ENCODE peak calls at places on chromosomes 7 and 10, in six cellular contexts. V is AG04450; T is Karpas-422; U is CD8-positive, alpha-beta memory T cell; F is choroid plexus epithelial cell; P is lower lobe of right lung. B is an unnamed sample.

GRCh38 chr10:26251925-26252324 is 35.4 kb downstream of the GAD2 start:
- DNase-seq in U (no peak), T (no peak), V (no peak), F (no peak), P (no peak), B (no peak)

GRCh38 chr10:100827819-100828743 is 82.7 kb downstream of the PAX2 start:
- DNase-seq in U (no peak), F (no peak), T (peak; percentile 79), V (no peak), P (no peak), B (peak; percentile 73)

GRCh38 chr7:48389977-48390376 is 218.7 kb downstream of the ABCA13 start:
- DNase-seq in F (peak; percentile 87), P (no peak), T (no peak), U (no peak), V (peak; percentile 16), B (no peak)

GRCh38 chr7:90119178-90119971 is 34.9 kb upstream of the STEAP1 start:
- DNase-seq in P (peak; percentile 49), V (no peak), U (no peak), F (peak; percentile 6), T (no peak), B (peak; percentile 86)

GRCh38 chr10:3895045-3895609 is 110.1 kb upstream of the KLF6 start:
- DNase-seq in V (no peak), F (peak; percentile 63), P (no peak), T (no peak), U (no peak), B (no peak)

GRCh38 chr7:70585071-70585470 is 546.9 kb upstream of the GALNT17 start:
- DNase-seq in T (peak; percentile 68), P (no peak), V (no peak), U (no peak), F (no peak), B (no peak)

GRCh38 chr7:139035588-139036353 is at the start of gene ZC3HAV1L:
- DNase-seq in V (peak; percentile 20), T (no peak), P (peak; percentile 66), U (peak; percentile 19), F (peak; percentile 71), B (peak; percentile 90)

GRCh38 chr7:105707967-105708580 is 126.8 kb upstream of the EFCAB10 start:
- DNase-seq in U (no peak), F (no peak), V (no peak), T (no peak), P (no peak), B (no peak)

GRCh38 chr10:57260175-57260574 is 899.1 kb upstream of the ZWINT start:
- DNase-seq in T (no peak), P (no peak), V (no peak), F (no peak), U (no peak), B (no peak)

GRCh38 chr7:79452032-79452494 is 1.4 kb downstream of the MAGI2 start:
- DNase-seq in F (peak; percentile 89), P (peak; percentile 85), V (peak; percentile 53), U (no peak), T (no peak), B (peak; percentile 89)

GRCh38 chr10:61110188-61110844 is 166.3 kb upstream of the RHOBTB1 start:
- DNase-seq in F (peak; percentile 40), P (no peak), V (peak; percentile 47), T (no peak), U (no peak), B (no peak)

GRCh38 chr10:77967611-77968022 is 41.1 kb upstream of the DLG5 start:
- DNase-seq in T (no peak), P (no peak), V (no peak), U (no peak), F (no peak), B (no peak)

GRCh38 chr7:131013716-131014115 is 279.7 kb upstream of the KLF14 start:
- DNase-seq in V (no peak), U (no peak), T (no peak), F (no peak), P (no peak), B (no peak)
- H3K4me3 ChIP-seq in V (no peak overlapping the region), U (no peak overlapping the region), T (no peak overlapping the region), F (no peak overlapping the region), P (no peak overlapping the region), B (no peak overlapping the region)

GRCh38 chr10:13492493-13493180 is 36.2 kb downstream of the BEND7 start:
- DNase-seq in F (peak; percentile 3), U (no peak), P (no peak), T (no peak), V (no peak), B (no peak)
- H3K4me3 ChIP-seq in F (no peak overlapping the region), U (no peak overlapping the region), P (peak overlapping the region; percentile 40), T (no peak overlapping the region), V (no peak overlapping the region), B (no peak overlapping the region)

GRCh38 chr10:1475095-1475583 is 262.2 kb downstream of the ADARB2 start:
- DNase-seq in F (no peak), P (no peak), T (no peak), V (no peak), U (no peak), B (no peak)
- H3K4me3 ChIP-seq in F (no peak overlapping the region), P (no peak overlapping the region), T (no peak overlapping the region), V (no peak overlapping the region), U (no peak overlapping the region), B (no peak overlapping the region)

GRCh38 chr7:128940494-128941322 is 3.0 kb downstream of the IRF5 start:
- DNase-seq in T (peak; percentile 92), F (no peak), U (no peak), P (peak; percentile 89), V (no peak), B (peak; percentile 86)
- H3K4me3 ChIP-seq in T (peak overlapping the region; percentile 83), F (no peak overlapping the region), U (no peak overlapping the region), P (peak overlapping the region; percentile 68), V (no peak overlapping the region), B (no peak overlapping the region)